ENCODE peak calls at places on chromosomes 12 and 14, in nine cellular contexts. Y, S, L, M, G, B, D, N and U are unnamed samples.

GRCh38 chr14:50875359-50876090 is 3.7 kb downstream of the ABHD12B start:
- DNase-seq in N (no peak), B (no peak), L (peak), S (no peak), D (no peak), G (no peak), Y (no peak), M (peak), U (no peak)

GRCh38 chr12:102062419-102062806 is 622 bp upstream of the WASHC3 start:
- DNase-seq in B (no peak), N (no peak), S (no peak), D (no peak), L (no peak), G (peak), M (no peak), Y (no peak), U (no peak)

GRCh38 chr12:8087666-8088065 is 5.6 kb downstream of the NECAP1 start:
- DNase-seq in S (no peak), D (no peak), Y (no peak), N (no peak), B (no peak), G (no peak), L (no peak), M (no peak), U (no peak)

GRCh38 chr12:5587701-5588100 is 155.8 kb downstream of the NTF3 start:
- DNase-seq in M (no peak), L (no peak), D (no peak), S (no peak), B (no peak), Y (no peak), G (no peak), N (no peak), U (no peak)

GRCh38 chr12:131605304-131605829 is 105.5 kb upstream of the SFSWAP start:
- DNase-seq in N (no peak), G (no peak), Y (no peak), S (no peak), M (no peak), D (no peak), L (no peak), B (no peak), U (no peak)

GRCh38 chr12:124491856-124492420 is 75.5 kb downstream of the NCOR2 start:
- DNase-seq in N (no peak), D (no peak), L (no peak), B (no peak), M (no peak), S (no peak), Y (no peak), G (no peak), U (no peak)

GRCh38 chr12:12099102-12099501 is 28.4 kb downstream of the BCL2L14 start:
- DNase-seq in D (no peak), Y (no peak), L (no peak), B (peak), N (no peak), S (no peak), G (no peak), M (no peak), U (no peak)

GRCh38 chr14:34951286-34951685 is 31.5 kb upstream of the SRP54 start:
- DNase-seq in L (peak), D (no peak), G (no peak), M (no peak), B (peak), S (no peak), N (no peak), Y (no peak), U (no peak)

GRCh38 chr12:11651377-11651776 is 1.9 kb downstream of the ETV6 start:
- DNase-seq in N (no peak), B (no peak), D (no peak), L (no peak), M (no peak), Y (no peak), G (no peak), S (no peak), U (no peak)

GRCh38 chr12:128056299-128056885 is 210.6 kb upstream of the TMEM132C start:
- DNase-seq in L (no peak), N (no peak), Y (no peak), S (no peak), D (no peak), M (no peak), B (no peak), G (no peak), U (no peak)

GRCh38 chr14:68544150-68544892 is 248.5 kb downstream of the ZFP36L1 start:
- DNase-seq in Y (no peak), N (peak), B (peak), M (no peak), S (no peak), L (peak), G (peak), D (peak), U (peak)

GRCh38 chr12:19912996-19913395 is 455.3 kb upstream of the PDE3A start:
- DNase-seq in Y (no peak), L (no peak), B (no peak), M (no peak), G (no peak), S (no peak), D (no peak), N (no peak), U (no peak)

GRCh38 chr14:91245029-91245428 is 525 bp upstream of the GPR68 start:
- DNase-seq in M (no peak), S (peak), D (no peak), L (no peak), N (no peak), Y (no peak), B (no peak), G (no peak), U (no peak)

GRCh38 chr12:3962661-3963483 is 89.7 kb upstream of the PARP11 start:
- DNase-seq in D (no peak), M (no peak), S (peak), L (no peak), B (no peak), N (no peak), Y (peak), G (no peak), U (no peak)

GRCh38 chr14:92552066-92552465 is 38.5 kb downstream of the RIN3 start:
- DNase-seq in M (no peak), Y (no peak), G (no peak), N (no peak), S (no peak), L (no peak), D (no peak), B (no peak), U (no peak)

GRCh38 chr12:51953011-51953568 is 1.6 kb downstream of the ACVR1B start:
- DNase-seq in B (no peak), Y (no peak), M (no peak), N (no peak), S (no peak), L (no peak), D (no peak), G (no peak), U (no peak)

GRCh38 chr12:114371250-114371649 is 34.7 kb downstream of the TBX5 start:
- DNase-seq in Y (no peak), L (no peak), N (no peak), G (no peak), D (no peak), B (no peak), M (no peak), S (no peak), U (no peak)

GRCh38 chr12:68745376-68745903 is 536 bp upstream of the SLC35E3 start:
- DNase-seq in L (no peak), B (no peak), G (no peak), S (no peak), Y (no peak), M (no peak), N (no peak), D (no peak), U (no peak)

GRCh38 chr14:104169765-104170113 is 31.4 kb downstream of the KIF26A start:
- DNase-seq in Y (no peak), D (peak), B (no peak), L (no peak), G (no peak), M (no peak), N (no peak), S (no peak), U (no peak)

GRCh38 chr14:104933721-104934379 is 9.2 kb downstream of the PLD4 start:
- DNase-seq in S (no peak), M (no peak), B (no peak), N (no peak), G (no peak), L (no peak), Y (peak), D (peak), U (no peak)

GRCh38 chr14:100144996-100145646 is 14.3 kb downstream of the DEGS2 start:
- DNase-seq in D (no peak), N (no peak), G (no peak), L (no peak), S (no peak), Y (no peak), B (no peak), M (no peak), U (no peak)

GRCh38 chr12:70265132-70265531 is 21.9 kb downstream of the CNOT2 start:
- DNase-seq in L (no peak), D (no peak), M (no peak), B (no peak), S (no peak), N (no peak), G (no peak), Y (no peak), U (no peak)

GRCh38 chr12:27868165-27868564 is 88.1 kb upstream of the MANSC4 start:
- DNase-seq in L (peak), B (peak), M (no peak), Y (no peak), D (no peak), S (no peak), G (no peak), N (no peak), U (peak)

GRCh38 chr14:58598028-58598850 is 39.5 kb upstream of the DACT1 start:
- DNase-seq in D (no peak), G (no peak), B (no peak), L (peak), M (no peak), N (no peak), S (no peak), Y (no peak), U (no peak)

GRCh38 chr12:70648831-70649230 is 11.6 kb upstream of the PTPRB start:
- DNase-seq in D (no peak), S (no peak), Y (no peak), B (peak), G (no peak), L (peak), N (no peak), M (no peak), U (no peak)

GRCh38 chr14:35277179-35277578 is 15.0 kb upstream of the PSMA6 start:
- DNase-seq in G (no peak), Y (no peak), M (no peak), L (no peak), N (no peak), S (no peak), D (no peak), B (no peak), U (no peak)

GRCh38 chr14:89040438-89041244 is 216.2 kb downstream of the TTC8 start:
- DNase-seq in N (peak), G (peak), M (peak), L (peak), D (peak), Y (peak), S (peak), B (peak), U (peak)

GRCh38 chr14:99546230-99546879 is 57.7 kb downstream of the CCDC85C start:
- DNase-seq in N (no peak), G (no peak), S (no peak), Y (no peak), B (no peak), M (no peak), D (no peak), L (no peak), U (no peak)

GRCh38 chr14:56333361-56334279 is 215.4 kb downstream of the PELI2 start:
- DNase-seq in D (no peak), N (no peak), B (peak), G (no peak), Y (no peak), S (no peak), M (peak), L (peak), U (peak)

GRCh38 chr12:122094735-122095561 is 16.4 kb downstream of the MLXIP start:
- DNase-seq in G (no peak), S (no peak), M (no peak), B (no peak), Y (no peak), L (peak), D (no peak), N (no peak), U (no peak)

GRCh38 chr12:52082668-52082987 is 3.1 kb downstream of the SMIM41 start:
- DNase-seq in L (no peak), Y (no peak), M (no peak), G (no peak), N (no peak), S (no peak), D (no peak), B (no peak), U (no peak)

GRCh38 chr12:103560604-103561101 is 26.4 kb upstream of the STAB2 start:
- DNase-seq in Y (no peak), D (no peak), N (no peak), G (no peak), L (peak), M (peak), B (peak), S (no peak), U (peak)

GRCh38 chr14:36515896-36516718 is 3.9 kb downstream of the NKX2-1 start:
- DNase-seq in B (no peak), S (no peak), Y (no peak), N (no peak), D (no peak), G (no peak), L (no peak), M (no peak), U (no peak)

DNA sequence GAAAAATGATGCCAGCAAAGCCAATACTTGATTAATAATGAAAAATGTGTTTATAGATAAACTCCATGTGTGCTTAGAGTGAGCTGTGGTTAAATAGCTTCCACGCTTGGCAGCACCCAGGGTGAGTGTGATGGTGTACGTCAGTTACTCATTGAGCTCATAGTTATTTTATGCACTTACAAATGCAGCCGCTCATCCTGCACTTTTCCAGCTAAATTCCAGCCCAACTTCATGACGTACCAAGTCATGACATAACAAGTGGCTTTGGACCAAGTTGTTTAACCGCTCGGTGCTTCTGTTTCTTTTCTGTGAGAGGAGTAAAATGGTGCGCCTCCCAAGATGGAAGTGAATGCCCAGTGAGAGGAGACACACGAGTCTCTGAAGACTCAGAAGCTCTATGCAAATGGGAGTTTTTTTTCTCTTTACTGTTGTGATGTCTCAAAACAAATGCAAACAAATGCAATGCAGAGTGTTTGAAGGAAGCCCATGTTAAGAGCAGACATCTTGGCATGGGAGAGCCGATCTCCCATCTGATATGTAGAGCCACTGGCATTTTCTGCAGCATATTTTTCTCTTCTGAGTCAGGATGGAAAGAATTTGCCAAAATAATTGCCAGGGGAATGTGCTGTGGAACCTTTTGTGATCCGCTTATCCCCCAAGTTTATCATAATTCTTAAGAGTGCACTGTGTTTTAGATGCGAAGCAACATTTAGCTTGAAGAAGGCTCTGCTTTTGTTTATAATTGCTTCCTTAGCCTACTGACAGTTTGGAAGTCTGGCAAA is 72.2 kb downstream of the FBXW8 start:
- DNase-seq in B (peak), G (no peak), L (peak), D (no peak), N (no peak), S (no peak), Y (no peak), M (peak), U (peak)
- H3K4me3 ChIP-seq in B (no peak), G (no peak), L (peak), D (no peak), N (no peak), S (no peak), Y (no peak), M (no peak), U (peak)

DNA sequence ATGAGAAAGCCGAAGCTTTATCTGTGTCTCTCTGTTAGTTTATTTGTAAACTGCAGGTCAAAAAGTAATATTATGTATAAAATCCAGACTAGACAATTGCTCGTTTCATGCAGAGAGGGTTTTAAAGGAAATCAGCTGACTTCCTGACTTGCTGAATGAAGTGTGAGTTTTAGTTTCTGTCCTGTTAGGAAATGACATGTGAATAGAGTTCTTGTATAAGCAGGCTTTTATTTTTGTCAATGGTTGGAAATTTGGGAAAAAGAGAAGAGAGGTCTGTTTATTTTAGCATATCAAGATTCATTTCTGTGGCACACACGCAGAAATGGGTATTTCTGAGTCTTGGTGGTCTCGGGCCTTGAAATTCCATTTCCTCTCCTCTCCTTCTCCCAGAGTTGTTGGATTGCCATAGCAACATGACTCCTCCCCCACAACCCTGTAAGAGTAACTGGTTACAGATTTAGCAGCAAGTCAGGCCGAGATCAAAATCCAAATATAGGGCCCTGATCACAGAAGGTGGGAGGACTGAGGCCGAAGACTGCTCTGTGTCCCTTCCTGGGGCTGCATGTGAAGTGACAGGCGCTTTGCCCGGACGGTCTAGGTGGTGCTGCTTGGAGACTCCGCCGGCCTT is 60.9 kb downstream of the SAMD4A start:
- DNase-seq in L (peak), G (no peak), B (peak), N (no peak), M (no peak), D (peak), Y (no peak), S (no peak), U (no peak)
- H3K4me3 ChIP-seq in L (no peak), G (no peak), B (peak), N (no peak), M (no peak), D (peak), Y (peak), S (peak), U (peak)

GRCh38 chr12:74581439-74581838 is 43.8 kb downstream of the ATXN7L3B start:
- DNase-seq in M (no peak), B (no peak), Y (no peak), L (no peak), D (no peak), G (no peak), N (no peak), S (no peak), U (no peak)

DNA sequence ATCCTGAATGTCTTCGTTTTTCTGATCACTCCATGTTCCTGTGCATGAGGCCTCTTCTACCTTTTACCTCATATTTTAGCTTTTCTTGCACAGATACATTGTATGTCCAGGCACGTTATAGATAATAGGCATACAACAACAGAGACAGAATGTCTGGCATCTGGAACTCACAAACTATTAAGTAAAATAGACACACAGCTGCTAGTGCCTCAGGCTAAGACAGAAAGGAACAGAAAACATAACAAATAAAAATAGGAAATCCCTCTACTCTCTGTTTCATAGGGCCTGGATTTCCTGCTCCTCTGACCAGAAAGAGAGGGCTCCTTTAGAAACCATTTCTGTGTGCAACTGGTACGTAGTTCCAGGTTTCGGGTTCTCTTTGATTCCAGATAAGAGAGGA is 48.6 kb downstream of the ATXN7L3B start:
- DNase-seq in G (no peak), M (no peak), S (no peak), L (no peak), D (no peak), Y (no peak), B (peak), N (no peak), U (no peak)
- H3K4me3 ChIP-seq in G (no peak), M (no peak), S (no peak), L (no peak), D (no peak), Y (no peak), B (no peak), N (no peak), U (no peak)

GRCh38 chr12:96314723-96315122 is 85.5 kb downstream of the CDK17 start:
- DNase-seq in S (no peak), N (no peak), M (no peak), B (no peak), Y (no peak), L (peak), G (no peak), D (no peak), U (no peak)
- H3K4me3 ChIP-seq in S (no peak), N (no peak), M (no peak), B (no peak), Y (no peak), L (no peak), G (no peak), D (no peak), U (no peak)

GRCh38 chr12:50564240-50564947 is 59.6 kb downstream of the DIP2B start:
- DNase-seq in L (no peak), G (no peak), M (no peak), D (no peak), S (no peak), B (peak), Y (no peak), N (no peak), U (no peak)
- H3K4me3 ChIP-seq in L (no peak), G (no peak), M (no peak), D (no peak), S (no peak), B (no peak), Y (no peak), N (no peak), U (no peak)